ENCODE peak calls at places on chromosomes 1 and 21, in seven cellular contexts. S is T-helper 9 cell, K is adrenal gland, I is hypothalamus, X is epithelial cell of esophagus, L is A172, Z is HEK293T. A is an unnamed sample.

GRCh38 chr1:231315887-231316286 is 21.8 kb downstream of the EXOC8 start:
- DNase-seq in S (peak; percentile 6), K (peak; percentile 39), I (no peak), L (peak; percentile 22), X (peak; percentile 35), Z (peak; percentile 83), A (peak; percentile 31)

GRCh38 chr1:223358826-223359225 is 5.2 kb downstream of the SUSD4 start:
- DNase-seq in X (peak; percentile 61), K (no peak), I (no peak), S (no peak), Z (no peak), L (peak; percentile 15), A (no peak)

GRCh38 chr1:1577367-1578011 is 2.8 kb upstream of the SSU72 start:
- DNase-seq in X (no peak), K (no peak), I (no peak), L (no peak), Z (no peak), S (no peak), A (no peak)

GRCh38 chr21:39316729-39317128 is 3.3 kb upstream of the BRWD1 start:
- DNase-seq in I (no peak), S (no peak), Z (no peak), K (no peak), L (no peak), X (peak; percentile 22), A (no peak)

GRCh38 chr1:248366609-248367008 is 5.1 kb downstream of the OR2T4 start:
- DNase-seq in I (no peak), K (no peak), L (no peak), Z (no peak), S (no peak), X (no peak), A (no peak)

GRCh38 chr1:100615686-100616085 is 77.7 kb downstream of the GPR88 start:
- DNase-seq in X (no peak), S (no peak), K (no peak), L (no peak), I (no peak), Z (no peak), A (no peak)

GRCh38 chr1:162882248-162882666 is 21.3 kb upstream of the CCDC190 start:
- DNase-seq in L (no peak), K (no peak), I (no peak), Z (no peak), X (no peak), S (no peak), A (no peak)

GRCh38 chr1:17170571-17170970 is 34.4 kb upstream of the PADI1 start:
- DNase-seq in Z (no peak), K (no peak), L (peak; percentile 58), S (no peak), X (no peak), I (no peak), A (no peak)

GRCh38 chr1:12202190-12202497 is 27.7 kb upstream of the VPS13D start:
- DNase-seq in K (no peak), S (no peak), X (no peak), I (no peak), Z (no peak), L (no peak), A (no peak)

GRCh38 chr1:192730206-192730605 is 78.6 kb upstream of the RGS2 start:
- DNase-seq in S (no peak), Z (no peak), L (no peak), X (no peak), K (no peak), I (no peak), A (no peak)

GRCh38 chr1:30618335-30618747 is 105.0 kb downstream of the MATN1 start:
- DNase-seq in S (no peak), X (peak; percentile 82), K (no peak), Z (no peak), I (no peak), L (peak; percentile 68), A (no peak)

GRCh38 chr1:229430761-229431269 is 3.1 kb downstream of the ACTA1 start:
- DNase-seq in L (no peak), K (peak; percentile 61), Z (peak; percentile 35), I (no peak), X (peak; percentile 58), S (no peak), A (peak; percentile 57)

GRCh38 chr1:24903955-24904730 is 25.9 kb downstream of the RUNX3 start:
- DNase-seq in Z (no peak), K (no peak), L (no peak), I (no peak), S (no peak), X (no peak), A (no peak)

A was measured in iPS DF 6.9.